ENCODE peak calls at places on chromosomes 3 and 15, in four cellular contexts. M, A, Y and B are unnamed samples.
A peak's percentile ranks its signal among the peaks of the same experiment; 100 is the strongest.

GRCh38 chr3:147410126-147410517 is 957 bp downstream of the ZIC1 start:
- DNase-seq in M (no peak), A (no peak), Y (no peak), B (no peak)

GRCh38 chr3:24351779-24352469 is 142.7 kb downstream of the THRB start:
- DNase-seq in M (peak; percentile 69), A (no peak), Y (no peak), B (peak; percentile 23)

GRCh38 chr15:97909291-97909891 is 51.1 kb upstream of the ARRDC4 start:
- DNase-seq in M (peak; percentile 74), A (peak; percentile 24), Y (no peak), B (no peak)

GRCh38 chr15:40358492-40359353 is 704 bp downstream of the DISP2 start:
- DNase-seq in M (no peak), A (no peak), Y (peak; percentile 88), B (no peak)

GRCh38 chr15:39354188-39354587 is 226.7 kb upstream of the THBS1 start:
- DNase-seq in M (no peak), A (no peak), Y (no peak), B (no peak)

GRCh38 chr3:97872209-97873042 is 50.6 kb downstream of the CRYBG3 start:
- DNase-seq in M (no peak), A (peak; percentile 29), Y (no peak), B (peak; percentile 67)

GRCh38 chr3:65126527-65127440 is 439.0 kb upstream of the ADAMTS9 start:
- DNase-seq in M (no peak), A (no peak), Y (no peak), B (no peak)

GRCh38 chr3:45981321-45982038 is 14.1 kb downstream of the FYCO1 start:
- DNase-seq in M (no peak), A (no peak), Y (no peak), B (no peak)